ENCODE peak calls at places on chromosomes 3 and 15, in four cellular contexts. F, D, H and W are unnamed samples.

GRCh38 chr3:126415661-126416591 is 21.2 kb downstream of the CFAP100 start:
- DNase-seq in D (no peak), H (no peak), F (no peak), W (no peak)

GRCh38 chr3:16374047-16375019 is 109.3 kb downstream of the OXNAD1 start:
- DNase-seq in F (no peak), D (no peak), H (no peak), W (no peak)

GRCh38 chr3:148718982-148719862 is 21.5 kb downstream of the AGTR1 start:
- DNase-seq in F (peak; percentile 58), H (no peak), D (no peak), W (no peak)

GRCh38 chr3:43294975-43295374 is 8.6 kb downstream of the SNRK start:
- DNase-seq in H (no peak), D (no peak), F (no peak), W (no peak)

GRCh38 chr15:64460206-64460736 is at the start of gene ZNF609:
- DNase-seq in D (peak; percentile 64), F (peak; percentile 95), H (peak; percentile 99), W (peak; percentile 93)

GRCh38 chr3:172622916-172623700 is 87.8 kb downstream of the NCEH1 start:
- DNase-seq in F (peak; percentile 79), H (no peak), D (no peak), W (no peak)

GRCh38 chr3:459376-459710 is 262.8 kb downstream of the CHL1 start:
- DNase-seq in H (no peak), F (no peak), D (no peak), W (no peak)

GRCh38 chr3:87873136-87873535 is 185.7 kb downstream of the CGGBP1 start:
- DNase-seq in H (no peak), F (peak; percentile 75), D (no peak), W (no peak)

GRCh38 chr3:23343509-23343908 is 140.4 kb downstream of the UBE2E2 start:
- DNase-seq in F (no peak), H (no peak), D (no peak), W (no peak)

GRCh38 chr15:25243800-25244097 is 195.1 kb downstream of the UBE3A start:
- DNase-seq in F (no peak), D (no peak), H (no peak), W (peak; percentile 1)

GRCh38 chr15:41510728-41511127 is 2.9 kb downstream of the LTK start:
- DNase-seq in F (no peak), H (no peak), D (no peak), W (no peak)

GRCh38 chr3:39196671-39197446 is 4.5 kb upstream of the XIRP1 start:
- DNase-seq in D (no peak), H (no peak), F (no peak), W (no peak)

GRCh38 chr3:97245201-97245910 is 431.0 kb downstream of the EPHA6 start:
- DNase-seq in F (no peak), H (no peak), D (no peak), W (no peak)

GRCh38 chr15:69664572-69665326 is 212.1 kb downstream of the RPLP1 start:
- DNase-seq in H (no peak), D (no peak), F (no peak), W (no peak)

GRCh38 chr3:150349314-150350097 is 58.6 kb upstream of the TSC22D2 start:
- DNase-seq in F (no peak), H (no peak), D (no peak), W (no peak)
- TF ChIP-seq CTCF in F (no peak), H (no peak), D (no peak), W (no peak)

DNA sequence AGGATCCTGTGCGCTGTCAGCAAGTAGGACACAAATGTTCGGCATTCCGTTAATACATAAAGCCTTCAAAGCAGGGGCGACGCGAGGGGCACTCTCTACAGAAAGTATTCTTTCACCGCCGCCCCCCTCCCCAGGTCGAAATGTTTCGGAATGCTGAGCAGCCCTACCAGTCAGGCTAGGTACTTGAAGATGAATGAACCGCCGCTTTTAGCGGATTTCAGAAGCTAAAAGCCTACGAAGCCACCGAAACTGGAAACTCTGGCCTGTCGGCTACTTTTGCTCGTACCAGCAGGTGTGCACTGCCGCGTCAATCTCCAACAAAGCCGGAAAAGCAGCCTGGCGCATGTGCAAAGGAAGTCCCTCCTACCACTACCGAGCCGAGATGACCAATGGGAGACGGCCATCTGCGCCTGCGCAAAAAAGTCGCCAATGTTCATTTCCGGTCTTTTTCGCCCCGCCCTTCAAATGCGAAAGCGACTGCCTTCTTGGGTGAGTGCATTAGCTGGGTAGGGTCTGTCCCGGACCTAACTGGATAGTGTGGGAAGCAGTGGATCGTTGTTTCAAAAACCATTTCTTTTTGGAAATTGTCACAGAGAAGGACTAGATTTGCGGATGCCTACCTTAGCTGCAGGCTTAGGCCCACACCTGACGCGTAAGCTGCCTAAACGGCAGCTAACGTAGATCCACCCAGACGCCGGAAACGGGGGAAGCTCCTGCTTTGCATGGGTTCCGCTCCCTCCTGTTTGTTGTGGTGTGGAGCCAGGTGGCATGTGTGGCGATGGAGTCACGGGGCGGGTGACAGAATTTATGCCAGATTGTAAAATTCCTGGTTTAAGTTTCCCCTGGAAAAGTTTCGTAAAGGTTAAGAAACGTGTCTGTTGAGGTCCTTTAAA is at the start of gene WDR5B:
- DNase-seq in F (peak; percentile 99), D (peak; percentile 88), H (peak; percentile 97), W (peak; percentile 99)
- TF ChIP-seq CTCF in F (no peak), D (peak; percentile 15), H (peak; percentile 22), W (no peak)

DNA sequence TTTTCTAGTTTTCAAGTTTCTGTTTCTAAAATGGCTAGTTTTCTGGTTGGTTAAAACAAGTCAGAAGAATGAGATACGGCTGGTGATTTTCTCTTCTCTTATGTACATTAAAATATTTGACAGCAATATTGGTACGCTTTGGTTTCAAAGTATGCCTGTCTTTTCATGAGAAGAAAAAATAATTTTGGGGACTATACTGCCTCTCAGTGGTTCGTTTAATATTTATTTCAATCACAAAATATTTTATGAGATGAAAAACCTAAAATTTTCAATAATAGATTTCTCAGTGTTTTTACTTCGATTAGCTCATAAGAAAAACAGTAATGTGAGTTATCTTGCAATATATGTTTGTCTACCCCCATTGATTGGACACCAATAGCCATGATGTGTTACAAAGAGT is 72.8 kb upstream of the AADACL2 start:
- DNase-seq in D (no peak), H (no peak), F (peak; percentile 38), W (no peak)
- TF ChIP-seq CTCF in D (no peak), H (no peak), F (no peak), W (no peak)

DNA sequence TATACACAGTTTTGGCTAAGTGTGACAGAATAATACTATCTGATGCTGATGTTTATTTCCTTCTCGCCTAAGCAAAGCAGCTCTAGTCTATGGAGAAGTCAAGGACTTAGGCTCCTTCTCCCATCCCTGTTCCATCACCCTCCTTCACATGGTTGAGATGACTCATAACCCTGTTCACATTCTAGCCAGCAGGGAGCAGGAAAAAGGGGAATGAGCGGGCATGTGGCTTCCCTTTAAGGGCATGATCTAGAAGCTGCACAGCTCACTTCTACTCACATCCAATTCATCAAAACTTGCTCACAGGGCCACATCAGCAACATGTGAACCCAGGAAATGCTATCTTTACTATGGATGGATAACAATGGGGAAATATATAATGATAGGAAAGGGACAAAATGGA is 40.9 kb downstream of the CBLB start:
- DNase-seq in H (no peak), D (peak; percentile 56), F (peak; percentile 95), W (no peak)
- TF ChIP-seq CTCF in H (peak; percentile 17), D (peak; percentile 59), F (peak; percentile 71), W (no peak)

GRCh38 chr15:89772933-89773583 is 3.1 kb upstream of the MESP2 start:
- DNase-seq in F (peak; percentile 52), H (no peak), D (no peak), W (no peak)
- TF ChIP-seq CTCF in F (peak; percentile 55), H (peak; percentile 50), D (no peak), W (no peak)

GRCh38 chr3:190051643-190052042 is 69.1 kb downstream of the P3H2 start:
- DNase-seq in F (no peak), H (no peak), D (no peak), W (no peak)
- TF ChIP-seq CTCF in F (no peak), H (no peak), D (no peak), W (no peak)

DNA sequence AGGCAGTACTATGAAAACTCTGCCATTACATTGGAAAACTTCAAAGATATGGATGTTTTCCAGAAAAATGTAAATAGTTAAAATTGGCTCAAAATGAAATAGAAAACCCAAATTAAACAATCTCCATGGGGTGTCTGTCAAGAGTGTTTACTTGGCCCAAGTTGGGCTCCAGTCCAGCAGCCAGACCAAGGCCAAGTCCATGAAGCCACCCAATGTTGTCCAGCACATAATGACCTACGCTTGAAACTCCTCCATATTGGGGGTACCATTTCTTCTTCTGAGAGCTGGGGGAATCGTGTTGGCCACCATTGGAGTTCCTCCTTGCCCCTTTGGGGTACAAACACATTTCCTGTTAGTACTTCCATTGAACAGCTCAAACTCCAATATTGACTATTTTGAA is 37.0 kb downstream of the CTXND1 start:
- DNase-seq in D (no peak), H (no peak), F (no peak), W (no peak)
- TF ChIP-seq CTCF in D (no peak), H (no peak), F (no peak), W (no peak)